ENCODE peak calls at places on chromosome 6, in eight cellular contexts. L is uterus, X is SK-N-SH, N is GM23248, A is astrocyte, T is NT2/D1, G is body of pancreas, D is heart right ventricle. Q is an unnamed sample. For H3K36me3 and H3K27me3, the result is how much of the 10 kb centered on the place peaks cover.

GRCh38 chr6:158764188-158764849 is 54.8 kb downstream of the EZR start:
- DNase-seq in G (no peak), A (no peak), D (no peak), T (no peak), X (no peak), L (no peak), N (no peak), Q (no peak)

GRCh38 chr6:108831104-108831503 is 17.1 kb upstream of the ARMC2 start:
- DNase-seq in L (no peak), D (no peak), G (no peak), A (no peak), T (no peak), N (no peak), X (peak), Q (no peak)

GRCh38 chr6:159919800-159920199 is 29.0 kb downstream of the MAS1 start:
- DNase-seq in L (no peak), D (no peak), N (no peak), A (no peak), G (no peak), T (no peak), X (no peak), Q (no peak)

GRCh38 chr6:16276991-16277981 is 38.9 kb downstream of the GMPR start:
- DNase-seq in A (peak), N (peak), L (peak), D (peak), T (peak), X (peak), G (peak), Q (peak)

GRCh38 chr6:25829375-25829774 is 2.5 kb downstream of the SLC17A1 start:
- DNase-seq in G (no peak), X (no peak), D (no peak), L (no peak), N (no peak), T (no peak), A (no peak), Q (no peak)

GRCh38 chr6:157232161-157232895 is 91.0 kb downstream of the TMEM242 start:
- DNase-seq in A (no peak), N (no peak), L (no peak), G (no peak), X (no peak), D (no peak), T (no peak), Q (no peak)

GRCh38 chr6:127022297-127022696 is 96.2 kb upstream of the RSPO3 start:
- DNase-seq in N (peak), A (no peak), L (peak), D (no peak), T (no peak), X (peak), G (peak), Q (no peak)

GRCh38 chr6:122063761-122064160 is 335.7 kb upstream of the HSF2 start:
- DNase-seq in D (no peak), T (no peak), G (no peak), X (no peak), N (no peak), A (no peak), L (no peak), Q (no peak)

GRCh38 chr6:32668226-32668747 is 1.8 kb upstream of the HLA-DQB1 start:
- DNase-seq in D (peak), T (no peak), X (no peak), L (no peak), G (peak), N (peak), A (no peak), Q (no peak)

GRCh38 chr6:75524322-75524972 is 30.8 kb upstream of the FILIP1 start:
- DNase-seq in A (peak), G (peak), X (no peak), N (peak), L (no peak), T (no peak), D (no peak), Q (peak)

GRCh38 chr6:34576286-34576955 is 20.3 kb upstream of the SPDEF start:
- DNase-seq in A (no peak), N (no peak), X (no peak), D (no peak), T (no peak), L (no peak), G (no peak), Q (no peak)

GRCh38 chr6:42200035-42200434 is 5.3 kb upstream of the GUCA1B start:
- DNase-seq in G (no peak), T (no peak), D (no peak), X (no peak), L (no peak), A (peak), N (peak), Q (no peak)

GRCh38 chr6:15956205-15957106 is 172.4 kb upstream of the MYLIP start:
- DNase-seq in G (peak), A (no peak), T (no peak), N (no peak), X (no peak), D (no peak), L (no peak), Q (no peak)

GRCh38 chr6:30767158-30767943 is 23.0 kb upstream of the IER3 start:
- DNase-seq in A (no peak), D (no peak), N (no peak), X (no peak), G (no peak), L (no peak), T (no peak), Q (no peak)

GRCh38 chr6:164663634-164664033 is 645.8 kb downstream of the C6orf118 start:
- DNase-seq in A (no peak), G (no peak), X (no peak), D (no peak), N (no peak), L (no peak), T (no peak), Q (no peak)

GRCh38 chr6:117409420-117409819 is 16.3 kb downstream of the ROS1 start:
- DNase-seq in T (no peak), D (no peak), N (no peak), A (no peak), X (no peak), L (no peak), G (no peak), Q (no peak)

GRCh38 chr6:115551510-115551909 is 509.2 kb downstream of the FRK start:
- DNase-seq in T (no peak), X (peak), D (no peak), N (no peak), G (peak), A (no peak), L (no peak), Q (no peak)

GRCh38 chr6:45469708-45470107 is 92.0 kb upstream of the SUPT3H start:
- DNase-seq in T (no peak), A (no peak), L (no peak), D (no peak), G (no peak), X (no peak), N (no peak), Q (no peak)
- H3K4me3 ChIP-seq in T (no peak), A (no peak), L (no peak), D (no peak), G (no peak), X (no peak), N (no peak), Q (no peak)

GRCh38 chr6:119895626-119896025 is 546.1 kb upstream of the MAN1A1 start:
- DNase-seq in G (no peak), A (no peak), N (no peak), L (no peak), X (no peak), D (no peak), T (no peak), Q (no peak)
- H3K36me3 ChIP-seq in G (under half), A (under half), N (under half), L (under half), X (under half), D (under half), T (under half), Q (under half)

GRCh38 chr6:1103027-1103426 is 208.9 kb upstream of the FOXQ1 start:
- DNase-seq in T (no peak), G (no peak), L (no peak), X (no peak), D (no peak), A (no peak), N (no peak), Q (no peak)
- H3K27me3 ChIP-seq in T (under half), G (under half), L (under half), X (under half), D (under half), A (under half), N (under half), Q (under half)

GRCh38 chr6:1603708-1604346 is 5.9 kb upstream of the FOXC1 start:
- DNase-seq in A (no peak), X (peak), L (no peak), N (no peak), G (no peak), T (no peak), D (no peak), Q (no peak)
- H3K4me3 ChIP-seq in A (peak), X (peak), L (peak), N (peak), G (no peak), T (peak), D (peak), Q (peak)

DNA sequence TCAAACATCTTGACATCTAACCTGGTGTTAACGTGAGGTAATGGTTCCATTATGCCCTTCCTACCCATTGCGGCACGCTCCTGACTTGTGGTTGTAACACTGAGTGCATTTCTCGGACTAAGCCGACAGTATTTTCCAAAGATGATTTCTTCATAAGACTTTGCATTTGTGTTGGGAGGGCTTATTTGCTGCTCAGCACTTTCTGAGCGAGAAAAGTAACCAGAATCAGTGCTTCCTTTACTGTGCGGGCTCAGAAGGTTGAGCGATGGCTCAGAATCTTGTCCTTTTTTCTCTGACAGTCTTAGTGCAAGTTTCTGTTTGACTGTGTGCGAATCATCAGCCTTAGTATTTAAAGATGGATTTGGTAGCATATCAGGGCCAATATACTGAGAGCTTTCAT is 171.7 kb downstream of the HIVEP2 start:
- DNase-seq in X (no peak), D (no peak), A (no peak), T (no peak), G (no peak), L (no peak), N (no peak), Q (no peak)
- H3K36me3 ChIP-seq in X (under half), D (half or more), A (under half), T (under half), G (under half), L (under half), N (under half), Q (under half)

Q was measured in kidney epithelial cell.